ENCODE peak calls at places on chromosome 12, in five cellular contexts. One of them, this sample, is unnamed.

GRCh38 chr12:11734781-11735180 is 85.3 kb downstream of the ETV6 start:
- DNase-seq in A549: no peak
- DNase-seq in IMR-90: no peak
- DNase-seq in SK-N-SH: no peak
- DNase-seq in GM12878: no peak
- DNase-seq in this sample: no peak

GRCh38 chr12:48004039-48004940 is at the start of gene COL2A1:
- DNase-seq in SK-N-SH: peak
- DNase-seq in GM12878: no peak
- DNase-seq in A549: peak
- DNase-seq in IMR-90: peak
- DNase-seq in this sample: no peak

GRCh38 chr12:75334384-75335030 is at the start of gene GLIPR1L1:
- DNase-seq in IMR-90: peak
- DNase-seq in SK-N-SH: peak
- DNase-seq in GM12878: peak
- DNase-seq in A549: peak
- DNase-seq in this sample: peak

GRCh38 chr12:15306605-15307004 is 15.7 kb upstream of the PTPRO start:
- DNase-seq in GM12878: no peak
- DNase-seq in IMR-90: no peak
- DNase-seq in SK-N-SH: no peak
- DNase-seq in A549: no peak
- DNase-seq in this sample: no peak

GRCh38 chr12:119725523-119725922 is 57.6 kb downstream of the PRKAB1 start:
- DNase-seq in IMR-90: no peak
- DNase-seq in SK-N-SH: no peak
- DNase-seq in GM12878: no peak
- DNase-seq in A549: no peak
- DNase-seq in this sample: no peak

GRCh38 chr12:57096099-57096572 is 7.2 kb downstream of the NAB2 start:
- DNase-seq in IMR-90: no peak
- DNase-seq in GM12878: no peak
- DNase-seq in A549: no peak
- DNase-seq in SK-N-SH: peak
- DNase-seq in this sample: no peak

GRCh38 chr12:9064815-9065606 is 50.7 kb downstream of the A2M start:
- DNase-seq in A549: peak
- DNase-seq in GM12878: no peak
- DNase-seq in IMR-90: no peak
- DNase-seq in SK-N-SH: peak
- DNase-seq in this sample: peak

GRCh38 chr12:14256139-14256538 is 109.3 kb upstream of the ATF7IP start:
- DNase-seq in SK-N-SH: no peak
- DNase-seq in GM12878: no peak
- DNase-seq in IMR-90: peak
- DNase-seq in A549: no peak
- DNase-seq in this sample: no peak

GRCh38 chr12:509494-509893 is 49.8 kb downstream of the B4GALNT3 start:
- DNase-seq in GM12878: no peak
- DNase-seq in A549: no peak
- DNase-seq in IMR-90: peak
- DNase-seq in SK-N-SH: no peak
- DNase-seq in this sample: no peak
- TF ChIP-seq RFX5 in GM12878: no peak
- TF ChIP-seq RFX5 in A549: no peak
- TF ChIP-seq RFX5 in IMR-90: no peak
- TF ChIP-seq RFX5 in SK-N-SH: no peak
- TF ChIP-seq RFX5 in this sample: no peak

DNA sequence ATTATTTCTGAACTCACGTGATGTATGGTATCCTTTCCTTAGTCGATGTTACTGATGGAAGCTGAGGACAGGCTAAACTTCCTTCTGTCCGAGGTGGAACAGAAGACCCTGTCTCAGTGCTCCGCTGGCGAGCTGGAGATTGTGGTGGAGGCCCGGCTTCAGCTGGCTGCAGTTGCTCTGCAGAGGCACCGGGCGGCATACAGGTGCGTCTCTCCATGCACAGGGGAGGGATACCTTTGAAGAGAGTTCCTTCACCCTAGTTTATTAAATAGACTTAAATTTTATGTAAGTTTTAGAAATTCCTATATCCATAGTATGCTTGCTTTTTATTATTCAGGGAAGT is 186.7 kb upstream of the NEDD1 start:
- DNase-seq in IMR-90: no peak
- DNase-seq in SK-N-SH: no peak
- DNase-seq in GM12878: no peak
- DNase-seq in A549: peak
- DNase-seq in this sample: no peak
- TF ChIP-seq RFX5 in IMR-90: no peak
- TF ChIP-seq RFX5 in SK-N-SH: no peak
- TF ChIP-seq RFX5 in GM12878: no peak
- TF ChIP-seq RFX5 in A549: no peak
- TF ChIP-seq RFX5 in this sample: no peak

GRCh38 chr12:3035815-3036702 is 41.1 kb upstream of the TSPAN9 start:
- DNase-seq in GM12878: no peak
- DNase-seq in IMR-90: peak
- DNase-seq in A549: no peak
- DNase-seq in SK-N-SH: peak
- DNase-seq in this sample: no peak
- TF ChIP-seq RFX5 in GM12878: no peak
- TF ChIP-seq RFX5 in IMR-90: no peak
- TF ChIP-seq RFX5 in A549: no peak
- TF ChIP-seq RFX5 in SK-N-SH: no peak
- TF ChIP-seq RFX5 in this sample: no peak

DNA sequence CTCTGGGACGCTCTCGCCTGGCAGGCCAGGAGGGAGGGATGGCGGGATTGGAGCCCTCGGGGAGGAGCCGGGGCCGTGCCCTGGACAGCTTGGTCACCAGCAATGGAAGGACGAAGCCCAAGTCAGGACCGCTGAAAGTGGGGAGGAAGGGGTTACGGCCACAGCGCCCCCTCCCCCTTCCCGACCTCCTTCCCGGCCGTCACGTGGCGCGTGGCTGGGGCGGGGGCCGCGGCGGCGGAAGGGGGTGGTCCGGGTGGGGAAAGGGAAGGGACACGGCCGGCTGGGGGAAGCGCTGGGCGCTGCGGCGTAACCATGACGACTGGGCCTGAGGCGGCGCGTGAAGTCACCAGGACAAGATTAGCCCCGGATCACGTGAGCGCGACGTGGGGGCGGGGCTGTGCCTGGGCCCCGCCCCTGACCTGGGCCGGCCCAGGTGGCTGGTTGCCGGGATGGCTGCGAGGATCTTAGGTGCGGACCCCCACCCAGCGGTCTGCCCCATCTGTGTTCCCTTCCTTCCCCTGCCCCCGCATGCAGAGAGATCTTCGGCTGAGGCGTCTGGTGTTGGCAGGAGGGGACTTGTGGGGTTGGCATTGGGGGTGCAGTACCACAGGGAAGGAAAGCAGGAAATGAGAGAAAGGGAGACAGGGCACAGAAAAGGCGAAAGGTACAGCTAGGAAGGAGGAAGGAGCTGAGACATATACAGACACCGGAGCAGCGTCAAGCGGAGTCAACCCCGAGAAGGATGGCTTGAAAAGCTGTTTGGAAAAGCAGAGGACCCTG is 6.2 kb downstream of the MAP3K12 start:
- DNase-seq in GM12878: peak
- DNase-seq in SK-N-SH: peak
- DNase-seq in A549: peak
- DNase-seq in IMR-90: peak
- DNase-seq in this sample: peak
- TF ChIP-seq RFX5 in GM12878: peak
- TF ChIP-seq RFX5 in SK-N-SH: no peak
- TF ChIP-seq RFX5 in A549: no peak
- TF ChIP-seq RFX5 in IMR-90: no peak
- TF ChIP-seq RFX5 in this sample: peak

GRCh38 chr12:96434107-96434506 is 33.9 kb upstream of the CDK17 start:
- DNase-seq in GM12878: no peak
- DNase-seq in A549: no peak
- DNase-seq in IMR-90: peak
- DNase-seq in SK-N-SH: no peak
- DNase-seq in this sample: no peak
- TF ChIP-seq RFX5 in GM12878: no peak
- TF ChIP-seq RFX5 in A549: no peak
- TF ChIP-seq RFX5 in IMR-90: no peak
- TF ChIP-seq RFX5 in SK-N-SH: no peak
- TF ChIP-seq RFX5 in this sample: no peak

GRCh38 chr12:88633312-88633711 is 53.0 kb upstream of the KITLG start:
- DNase-seq in A549: no peak
- DNase-seq in GM12878: no peak
- DNase-seq in IMR-90: peak
- DNase-seq in SK-N-SH: no peak
- DNase-seq in this sample: no peak
- TF ChIP-seq RFX5 in A549: no peak
- TF ChIP-seq RFX5 in GM12878: no peak
- TF ChIP-seq RFX5 in IMR-90: no peak
- TF ChIP-seq RFX5 in SK-N-SH: no peak
- TF ChIP-seq RFX5 in this sample: no peak

GRCh38 chr12:103128862-103129501 is 171.5 kb downstream of the ASCL1 start:
- DNase-seq in A549: no peak
- DNase-seq in IMR-90: no peak
- DNase-seq in GM12878: no peak
- DNase-seq in SK-N-SH: no peak
- DNase-seq in this sample: peak
- TF ChIP-seq RFX5 in A549: no peak
- TF ChIP-seq RFX5 in IMR-90: no peak
- TF ChIP-seq RFX5 in GM12878: no peak
- TF ChIP-seq RFX5 in SK-N-SH: no peak
- TF ChIP-seq RFX5 in this sample: no peak

GRCh38 chr12:6062427-6063378 is 61.8 kb downstream of the VWF start:
- DNase-seq in IMR-90: peak
- DNase-seq in GM12878: no peak
- DNase-seq in SK-N-SH: peak
- DNase-seq in A549: peak
- DNase-seq in this sample: peak
- TF ChIP-seq RFX5 in IMR-90: no peak
- TF ChIP-seq RFX5 in GM12878: no peak
- TF ChIP-seq RFX5 in SK-N-SH: no peak
- TF ChIP-seq RFX5 in A549: no peak
- TF ChIP-seq RFX5 in this sample: no peak

GRCh38 chr12:106304001-106304421 is 1.5 kb downstream of the TCP11L2 start:
- DNase-seq in A549: no peak
- DNase-seq in GM12878: no peak
- DNase-seq in IMR-90: no peak
- DNase-seq in SK-N-SH: no peak
- DNase-seq in this sample: no peak

GRCh38 chr12:106303202-106303820 is 778 bp downstream of the TCP11L2 start:
- DNase-seq in GM12878: no peak
- DNase-seq in SK-N-SH: peak
- DNase-seq in A549: peak
- DNase-seq in IMR-90: peak
- DNase-seq in this sample: peak

GRCh38 chr12:106301241-106301610 is 1.3 kb upstream of the TCP11L2 start:
- DNase-seq in IMR-90: no peak
- DNase-seq in GM12878: no peak
- DNase-seq in SK-N-SH: no peak
- DNase-seq in A549: no peak
- DNase-seq in this sample: no peak

GRCh38 chr12:106301611-106302321 is 767 bp upstream of the TCP11L2 start:
- DNase-seq in SK-N-SH: peak
- DNase-seq in GM12878: peak
- DNase-seq in A549: peak
- DNase-seq in IMR-90: peak
- DNase-seq in this sample: no peak

GRCh38 chr12:106302401-106303201 is at the start of gene TCP11L2:
- DNase-seq in GM12878: no peak
- DNase-seq in IMR-90: peak
- DNase-seq in SK-N-SH: peak
- DNase-seq in A549: peak
- DNase-seq in this sample: peak
- TF ChIP-seq RFX5 in GM12878: no peak
- TF ChIP-seq RFX5 in IMR-90: no peak
- TF ChIP-seq RFX5 in SK-N-SH: no peak
- TF ChIP-seq RFX5 in A549: peak
- TF ChIP-seq RFX5 in this sample: no peak

This sample was measured in HepG2.